ENCODE peak calls at places on chromosomes 1 and 21, in four cellular contexts. N is AG04449, O is adipocyte, W is prostate gland. R is an unnamed sample.
A peak's percentile ranks its signal among the peaks of the same experiment; 100 is the strongest.

GRCh38 chr1:6012529-6013318 is 20.5 kb upstream of the NPHP4 start:
- DNase-seq in N (no peak), O (no peak), W (no peak), R (no peak)

GRCh38 chr1:19797827-19798226 is 1.9 kb downstream of the TMCO4 start:
- DNase-seq in N (no peak), O (no peak), W (no peak), R (no peak)

GRCh38 chr1:180842052-180842451 is 70.6 kb upstream of the KIAA1614 start:
- DNase-seq in N (peak; percentile 46), O (peak; percentile 92), W (no peak), R (no peak)

GRCh38 chr21:37000381-37000780 is 6.1 kb upstream of the RIPPLY3 start:
- DNase-seq in N (no peak), O (no peak), W (no peak), R (no peak)

GRCh38 chr1:211352985-211353515 is 26.4 kb downstream of the TRAF5 start:
- DNase-seq in N (no peak), O (no peak), W (peak; percentile 34), R (peak; percentile 61)

GRCh38 chr1:94952539-94952938 is 25.6 kb upstream of the CNN3 start:
- DNase-seq in N (no peak), O (no peak), W (no peak), R (no peak)

GRCh38 chr1:100794719-100795645 is 75.4 kb downstream of the VCAM1 start:
- DNase-seq in N (no peak), O (peak; percentile 41), W (no peak), R (no peak)

GRCh38 chr1:6470132-6471085 is 4.4 kb upstream of the TNFRSF25 start:
- DNase-seq in N (no peak), O (no peak), W (no peak), R (no peak)

GRCh38 chr1:223556414-223557124 is 108.9 kb downstream of the CAPN8 start:
- DNase-seq in N (no peak), O (peak; percentile 4), W (no peak), R (peak; percentile 57)

GRCh38 chr21:37767984-37768383 is 148.3 kb downstream of the KCNJ6 start:
- DNase-seq in N (no peak), O (peak; percentile 34), W (no peak), R (no peak)

GRCh38 chr1:227885648-227886502 is 61.9 kb downstream of the WNT9A start:
- DNase-seq in N (no peak), O (peak; percentile 41), W (peak; percentile 48), R (peak; percentile 45)

GRCh38 chr1:39102537-39103320 is 76.6 kb downstream of the NDUFS5 start:
- DNase-seq in N (no peak), O (peak; percentile 85), W (peak; percentile 41), R (peak; percentile 48)

GRCh38 chr1:23384312-23385058 is 14.8 kb upstream of the ZNF436 start:
- DNase-seq in N (peak; percentile 23), O (peak; percentile 7), W (no peak), R (no peak)

GRCh38 chr1:117093091-117093534 is 28.4 kb downstream of the TRIM45 start:
- DNase-seq in N (peak; percentile 97), O (peak; percentile 97), W (no peak), R (no peak)

GRCh38 chr21:33898546-33898945 is 17.1 kb downstream of the ATP5PO start:
- DNase-seq in N (no peak), O (no peak), W (no peak), R (no peak)

GRCh38 chr1:156104065-156104810 is 10.3 kb upstream of the LMNA start:
- DNase-seq in N (no peak), O (peak; percentile 92), W (peak; percentile 85), R (peak; percentile 78)

GRCh38 chr1:33268927-33269610 is 12.8 kb downstream of the ZNF362 start:
- DNase-seq in N (no peak), O (no peak), W (no peak), R (no peak)

GRCh38 chr1:111515291-111516007 is 12.0 kb upstream of the ADORA3 start:
- DNase-seq in N (no peak), O (peak; percentile 54), W (no peak), R (no peak)

GRCh38 chr1:53833393-53833792 is 4.7 kb downstream of the NDC1 start:
- DNase-seq in N (no peak), O (no peak), W (no peak), R (no peak)

GRCh38 chr1:72221811-72222210 is 60.5 kb downstream of the NEGR1 start:
- DNase-seq in N (no peak), O (no peak), W (no peak), R (no peak)

GRCh38 chr1:98493469-98493868 is 168.1 kb upstream of the SNX7 start:
- DNase-seq in N (no peak), O (no peak), W (no peak), R (no peak)

GRCh38 chr1:6321205-6321604 is 60.3 kb upstream of the GPR153 start:
- DNase-seq in N (no peak), O (no peak), W (no peak), R (no peak)

GRCh38 chr1:26832249-26832960 is 5.9 kb downstream of the ZDHHC18 start:
- DNase-seq in N (no peak), O (no peak), W (no peak), R (no peak)

GRCh38 chr1:26031196-26031902 is 9.8 kb downstream of the EXTL1 start:
- DNase-seq in N (no peak), O (peak; percentile 68), W (no peak), R (no peak)

GRCh38 chr1:8603220-8603616 is 214.2 kb downstream of the RERE start:
- DNase-seq in N (no peak), O (no peak), W (no peak), R (no peak)

GRCh38 chr1:10430216-10431064 is at the start of gene CENPS:
- DNase-seq in N (no peak), O (peak; percentile 96), W (peak; percentile 83), R (peak; percentile 83)

GRCh38 chr1:44786138-44786840 is 1.7 kb downstream of the BEST4 start:
- DNase-seq in N (no peak), O (peak; percentile 70), W (peak; percentile 54), R (peak; percentile 74)

GRCh38 chr1:44785027-44785376 is 3.0 kb downstream of the BEST4 start:
- DNase-seq in N (no peak), O (no peak), W (no peak), R (no peak)

GRCh38 chr1:44784094-44785026 is 3.6 kb downstream of the BEST4 start:
- DNase-seq in N (no peak), O (no peak), W (no peak), R (no peak)

GRCh38 chr1:44785501-44786137 is 2.4 kb downstream of the BEST4 start:
- DNase-seq in N (no peak), O (no peak), W (no peak), R (no peak)

DNA sequence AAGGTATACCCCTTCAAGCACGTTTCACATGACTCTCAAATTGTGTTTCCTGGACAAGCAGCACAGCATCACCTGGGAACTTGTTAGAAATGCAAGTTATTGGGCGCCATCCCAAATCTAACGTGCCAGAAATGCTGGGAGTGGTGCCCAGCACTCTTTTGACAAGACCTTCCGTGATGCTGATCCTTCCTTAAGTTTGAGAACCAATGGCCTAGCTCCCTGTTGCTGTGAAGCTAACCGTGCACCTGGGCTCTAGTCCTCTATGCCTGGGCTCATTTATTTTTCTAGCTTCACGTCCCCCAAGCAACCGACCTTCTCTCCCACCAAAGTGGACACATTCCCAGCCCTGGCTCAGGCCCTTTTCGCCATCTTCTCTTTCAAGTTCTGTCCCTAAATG is 4.3 kb downstream of the BEST4 start:
- DNase-seq in N (no peak), O (no peak), W (peak; percentile 63), R (no peak)
- H3K4me3 ChIP-seq in N (peak overlapping the region; percentile 36), O (no peak overlapping the region), W (peak overlapping the region; percentile 31), R (no peak overlapping the region)

GRCh38 chr1:15680131-15680530 is 4.0 kb upstream of the PLEKHM2 start:
- DNase-seq in N (no peak), O (peak; percentile 85), W (no peak), R (no peak)

GRCh38 chr1:15678578-15678977 is 5.5 kb upstream of the PLEKHM2 start:
- DNase-seq in N (peak; percentile 54), O (peak; percentile 14), W (no peak), R (peak; percentile 47)

GRCh38 chr1:15681346-15682290 is 2.5 kb upstream of the PLEKHM2 start:
- DNase-seq in N (no peak), O (no peak), W (no peak), R (no peak)

GRCh38 chr1:15682886-15683410 is 1.2 kb upstream of the PLEKHM2 start:
- DNase-seq in N (no peak), O (no peak), W (no peak), R (no peak)

DNA sequence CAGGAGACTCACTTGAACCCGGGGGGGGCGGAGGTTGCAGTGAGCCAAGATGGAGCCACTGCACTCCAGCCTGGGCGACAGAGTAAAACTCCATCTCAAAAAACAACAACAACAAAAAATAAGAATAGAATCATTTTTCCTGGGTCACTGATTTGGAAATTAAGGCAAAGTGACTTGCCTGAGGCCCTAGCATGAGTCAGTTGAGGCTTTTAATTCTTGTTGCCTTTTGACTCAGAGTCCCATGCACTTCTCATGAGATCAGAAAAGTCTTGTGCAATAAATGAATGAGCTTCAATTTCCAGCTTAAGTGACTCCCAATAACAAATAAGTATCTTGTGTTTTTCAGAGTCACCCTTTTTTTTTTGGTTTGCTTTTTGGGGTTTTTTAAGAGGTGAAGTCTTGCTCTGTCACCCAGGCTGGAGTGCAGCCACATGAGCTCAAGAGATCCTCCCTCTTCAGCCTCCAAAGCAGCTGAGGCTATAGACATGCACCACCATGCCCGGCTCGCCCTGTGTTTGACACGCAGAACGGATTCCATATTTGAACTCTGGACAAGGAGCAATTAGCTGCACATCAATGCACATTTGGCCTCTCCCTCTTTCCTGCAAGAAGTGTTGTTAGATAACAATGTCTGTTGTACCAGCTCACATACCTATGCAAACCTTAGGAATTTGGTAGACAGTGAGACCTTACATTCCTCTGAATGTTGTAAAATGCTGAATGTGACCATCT is 3.3 kb upstream of the PLEKHM2 start:
- DNase-seq in N (peak; percentile 87), O (peak; percentile 96), W (no peak), R (no peak)
- H3K4me3 ChIP-seq in N (no peak overlapping the region), O (peak overlapping the region; percentile 49), W (no peak overlapping the region), R (no peak overlapping the region)

DNA sequence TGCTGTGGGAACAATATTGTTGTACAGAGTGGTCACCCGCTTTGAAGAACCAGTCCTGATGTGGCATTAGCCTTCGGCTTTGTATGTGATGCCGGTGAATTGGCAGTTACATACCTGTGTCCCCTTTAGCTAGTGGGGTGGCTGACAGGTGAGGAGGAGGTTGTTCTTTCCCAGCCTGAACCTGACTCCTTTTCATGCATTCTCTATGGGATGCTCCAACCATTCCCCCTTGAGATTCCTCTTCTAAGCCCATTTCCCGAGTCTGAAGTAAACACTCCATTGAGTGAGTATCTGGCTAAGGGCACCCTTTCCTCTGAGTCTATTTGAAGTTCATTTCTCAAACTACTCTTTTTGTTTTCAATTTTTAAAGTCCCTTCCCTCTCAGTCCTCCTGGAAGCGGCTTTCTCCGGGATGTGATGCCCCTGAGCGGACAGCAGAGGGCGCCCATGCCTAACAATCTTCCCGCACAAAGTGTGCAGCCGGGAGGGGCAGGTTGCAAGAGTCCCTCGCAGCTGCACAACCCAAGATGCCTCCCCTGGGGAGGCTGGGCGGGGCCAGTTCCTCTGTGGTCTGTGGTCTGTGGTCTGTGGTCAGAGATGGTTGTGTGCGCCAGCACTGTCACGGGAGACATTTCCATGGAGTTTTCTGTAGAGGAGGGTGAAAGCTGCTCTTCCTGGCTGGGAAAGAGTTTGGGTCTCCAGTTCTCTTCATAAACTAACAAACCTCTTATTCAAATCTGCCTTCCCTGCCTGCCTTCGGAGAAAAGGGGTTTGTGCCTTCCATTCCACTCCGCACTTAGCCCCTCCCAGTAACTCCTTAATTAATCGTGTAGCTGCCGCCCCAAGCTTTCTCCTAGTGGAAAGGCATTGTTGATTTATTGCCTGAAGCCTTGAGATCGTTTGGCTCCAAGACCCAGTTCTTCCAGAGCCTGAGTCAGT is 36.4 kb upstream of the LMX1A start:
- DNase-seq in N (peak; percentile 62), O (peak; percentile 89), W (peak; percentile 64), R (peak; percentile 83)
- H3K4me3 ChIP-seq in N (no peak overlapping the region), O (peak overlapping the region; percentile 55), W (no peak overlapping the region), R (peak overlapping the region; percentile 4)

GRCh38 chr1:188670837-188671236 is 1806.8 kb downstream of the BRINP3 start:
- DNase-seq in N (no peak), O (no peak), W (no peak), R (no peak)
- H3K4me3 ChIP-seq in N (no peak overlapping the region), O (no peak overlapping the region), W (no peak overlapping the region), R (no peak overlapping the region)

GRCh38 chr1:2529776-2530500 is at the start of gene HES5:
- DNase-seq in N (no peak), O (peak; percentile 60), W (no peak), R (no peak)
- H3K4me3 ChIP-seq in N (peak within 1 kb of the TSS; percentile 29), O (no peak within 1 kb of the TSS), W (peak within 1 kb of the TSS; percentile 16), R (peak within 1 kb of the TSS; percentile 6)